ENCODE peak calls at places on chromosomes 13 and 19, in five cellular contexts. X is tibial artery; E is CD8-positive, alpha-beta T cell; L is cardiac fibroblast; R is neural crest cell. Y is an unnamed sample.

GRCh38 chr13:85377783-85378182 is 421.4 kb downstream of the SLITRK6 start:
- DNase-seq in X (no peak), E (no peak), L (no peak), R (no peak), Y (no peak)

GRCh38 chr13:49021953-49022352 is 46.2 kb downstream of the FNDC3A start:
- DNase-seq in X (no peak), E (no peak), L (no peak), R (no peak), Y (no peak)

GRCh38 chr19:47075179-47075811 is 26.9 kb upstream of the TMEM160 start:
- DNase-seq in X (no peak), E (no peak), L (no peak), R (no peak), Y (no peak)

GRCh38 chr19:33496496-33496895 is 25.1 kb downstream of the PEPD start:
- DNase-seq in X (no peak), E (no peak), L (no peak), R (no peak), Y (no peak)

GRCh38 chr19:14674764-14675163 is at the start of gene ADGRE3:
- DNase-seq in X (no peak), E (no peak), L (no peak), R (no peak), Y (no peak)

GRCh38 chr19:55340784-55341147 is 1.1 kb downstream of the KMT5C start:
- DNase-seq in X (no peak), E (peak; percentile 30), L (no peak), R (peak; percentile 25), Y (no peak)

GRCh38 chr19:27971071-27971470 is 1241.9 kb downstream of the UQCRFS1 start:
- DNase-seq in X (no peak), E (no peak), L (no peak), R (no peak), Y (no peak)

GRCh38 chr19:16457954-16458331 is 13.8 kb downstream of the EPS15L1 start:
- DNase-seq in X (no peak), E (no peak), L (no peak), R (no peak), Y (no peak)

GRCh38 chr19:46955114-46955812 is 64.4 kb upstream of the NPAS1 start:
- DNase-seq in X (no peak), E (peak; percentile 44), L (peak; percentile 55), R (no peak), Y (peak; percentile 44)

GRCh38 chr13:26628706-26629105 is 71.2 kb downstream of the WASF3 start:
- DNase-seq in X (no peak), E (no peak), L (peak; percentile 40), R (no peak), Y (no peak)

GRCh38 chr13:108178105-108178504 is 37.2 kb downstream of the LIG4 start:
- DNase-seq in X (no peak), E (no peak), L (no peak), R (no peak), Y (no peak)

GRCh38 chr13:108182652-108183051 is 32.7 kb downstream of the LIG4 start:
- DNase-seq in X (no peak), E (no peak), L (no peak), R (no peak), Y (no peak)

GRCh38 chr13:108176685-108177274 is 38.6 kb downstream of the LIG4 start:
- DNase-seq in X (no peak), E (peak; percentile 54), L (peak; percentile 25), R (peak; percentile 47), Y (peak; percentile 41)
- TF ChIP-seq CTCF in X (no peak), E (peak; percentile 69), L (peak; percentile 35), R (peak; percentile 67), Y (peak; percentile 47)

GRCh38 chr19:6045108-6045507 is 65.2 kb downstream of the RFX2 start:
- DNase-seq in X (peak; percentile 52), E (no peak), L (no peak), R (no peak), Y (no peak)

GRCh38 chr19:6048348-6048747 is 62.0 kb downstream of the RFX2 start:
- DNase-seq in X (peak; percentile 44), E (no peak), L (no peak), R (no peak), Y (no peak)

GRCh38 chr19:6047256-6047655 is 63.0 kb downstream of the RFX2 start:
- DNase-seq in X (peak; percentile 29), E (peak; percentile 6), L (no peak), R (no peak), Y (no peak)

GRCh38 chr19:6048808-6049405 is 61.4 kb downstream of the RFX2 start:
- DNase-seq in X (peak; percentile 86), E (peak; percentile 77), L (peak; percentile 79), R (peak; percentile 74), Y (peak; percentile 89)

DNA sequence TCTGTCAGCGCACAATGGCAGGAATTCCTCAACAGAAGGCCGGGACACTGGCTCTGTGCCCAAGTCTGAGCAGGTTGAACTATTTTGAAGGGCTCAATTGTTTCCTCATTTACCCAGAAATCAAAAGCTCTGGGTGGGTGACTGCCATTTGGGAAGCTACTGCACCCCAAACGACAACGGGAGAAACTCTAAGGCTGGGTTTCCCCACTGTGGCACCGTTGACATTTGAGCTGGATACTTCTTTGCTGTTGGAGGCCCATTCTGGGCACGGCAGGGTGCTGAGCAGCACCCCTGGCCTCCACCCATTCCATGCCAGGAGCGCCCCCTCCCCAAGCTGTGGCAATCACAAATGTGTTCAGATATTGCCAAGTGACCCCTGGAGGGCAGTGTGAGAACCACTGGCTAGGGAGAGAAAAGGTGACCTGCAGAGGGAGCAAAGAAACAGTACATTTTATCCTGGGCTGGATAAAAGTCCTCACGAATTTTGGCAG is 62.5 kb downstream of the RFX2 start:
- DNase-seq in X (peak; percentile 59), E (peak; percentile 8), L (peak; percentile 64), R (peak; percentile 42), Y (no peak)
- TF ChIP-seq CTCF in X (peak; percentile 67), E (no peak), L (peak; percentile 70), R (peak; percentile 65), Y (peak; percentile 65)

DNA sequence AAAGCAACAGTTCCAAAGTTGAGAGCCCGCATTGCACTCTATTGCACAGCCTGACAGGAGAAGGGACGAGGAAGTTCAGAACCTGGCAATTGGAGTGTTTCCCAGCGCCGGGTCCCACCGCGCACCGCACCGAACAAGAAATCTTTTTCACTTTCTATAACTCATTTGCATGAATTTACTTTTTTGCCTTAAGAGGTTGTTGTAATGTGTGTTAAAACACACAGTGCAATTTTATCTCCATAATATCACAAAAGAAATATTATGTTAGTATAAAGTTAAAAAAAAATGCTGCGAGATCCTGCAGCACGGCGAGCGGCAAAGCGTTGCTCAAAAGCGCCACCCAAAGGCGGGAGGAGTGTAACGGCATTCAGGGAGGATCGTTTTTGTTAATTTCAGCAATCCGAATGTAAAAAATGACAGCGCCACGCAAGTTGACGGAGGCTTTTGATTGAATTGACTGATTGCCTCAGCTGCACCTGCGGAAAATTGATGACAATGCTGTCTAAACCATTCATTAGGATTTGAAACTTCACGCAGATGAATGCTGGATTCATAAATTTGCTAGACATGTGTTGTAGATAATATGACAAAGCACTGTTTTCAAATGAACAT is 303.6 kb upstream of the ZNF507 start:
- DNase-seq in X (no peak), E (no peak), L (peak; percentile 48), R (peak; percentile 62), Y (no peak)
- TF ChIP-seq CTCF in X (no peak), E (no peak), L (peak; percentile 48), R (peak; percentile 94), Y (no peak)

GRCh38 chr13:20127563-20128458 is 33.0 kb downstream of the GJA3 start:
- DNase-seq in X (peak; percentile 84), E (peak; percentile 35), L (peak; percentile 56), R (peak; percentile 63), Y (peak; percentile 74)
- TF ChIP-seq CTCF in X (peak; percentile 22), E (peak; percentile 19), L (peak; percentile 26), R (peak; percentile 62), Y (peak; percentile 67)

GRCh38 chr19:10256551-10256950 is 4.5 kb downstream of the MRPL4 start:
- DNase-seq in X (no peak), E (no peak), L (no peak), R (no peak), Y (no peak)
- TF ChIP-seq CTCF in X (no peak), E (no peak), L (no peak), R (no peak), Y (no peak)

DNA sequence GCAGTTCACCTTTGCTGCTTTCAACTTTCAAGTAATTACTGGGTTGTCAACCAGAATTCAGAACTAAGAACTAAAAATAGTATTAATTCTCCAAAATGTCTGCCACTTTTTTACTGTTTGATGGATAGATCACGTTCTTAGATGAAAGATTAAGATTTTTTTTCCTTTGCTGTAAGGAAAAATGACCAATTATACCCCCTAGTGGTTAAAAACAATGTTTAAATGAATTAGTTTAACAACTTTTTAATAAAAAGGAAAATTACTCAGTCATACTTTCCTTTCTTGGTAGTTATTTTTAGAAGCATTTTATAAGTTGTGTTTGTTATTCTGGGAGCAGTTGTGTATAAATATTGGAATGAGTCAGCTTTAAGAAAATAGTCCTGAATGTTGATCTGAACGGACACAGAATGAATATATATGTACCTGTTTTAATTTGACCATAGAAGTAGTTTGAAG is 4.6 kb downstream of the TM9SF2 start:
- DNase-seq in X (no peak), E (no peak), L (peak; percentile 24), R (no peak), Y (no peak)
- TF ChIP-seq CTCF in X (peak; percentile 32), E (peak; percentile 81), L (peak; percentile 20), R (peak; percentile 72), Y (no peak)

DNA sequence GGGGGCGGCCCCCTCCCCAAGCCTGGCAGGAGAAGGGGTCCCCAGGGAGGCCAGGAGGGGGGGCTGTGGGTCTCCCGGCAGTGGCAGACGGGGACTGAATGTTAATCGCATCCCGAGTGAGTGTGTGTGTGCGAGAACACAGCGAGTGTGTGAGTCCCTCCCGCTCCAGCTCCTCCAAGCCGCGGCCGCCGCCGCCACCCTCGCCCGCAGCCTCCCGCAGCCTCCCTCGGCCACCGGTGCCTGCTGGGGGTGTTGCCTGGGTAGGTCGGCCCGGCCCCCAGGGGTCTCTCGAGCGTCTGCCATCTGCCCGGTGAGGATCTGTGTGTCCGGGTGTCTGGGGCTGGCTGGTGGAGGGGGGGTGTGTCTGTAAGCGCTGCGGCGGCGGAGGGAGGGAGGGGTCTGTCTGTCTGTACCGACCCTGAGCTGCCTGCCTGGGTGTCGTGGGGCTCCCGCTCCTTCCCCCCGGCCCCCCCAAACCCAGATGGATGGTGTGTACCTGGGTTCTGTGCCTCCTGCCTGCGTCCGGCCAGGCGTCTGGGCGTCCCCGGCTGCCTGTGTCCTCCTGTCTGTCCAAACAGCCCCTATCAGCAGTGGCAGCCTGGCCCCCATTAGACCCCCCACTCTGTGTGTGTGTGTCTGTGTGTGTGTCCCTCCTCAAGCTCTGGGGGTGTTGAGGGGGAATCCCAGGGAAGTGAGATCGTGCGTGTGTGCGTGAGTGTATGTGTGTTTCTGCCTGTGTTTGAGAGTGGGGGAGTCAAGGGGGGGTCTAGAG is at the start of gene GRIN2D:
- DNase-seq in X (no peak), E (peak; percentile 21), L (peak; percentile 53), R (peak; percentile 45), Y (no peak)
- TF ChIP-seq CTCF in X (no peak), E (no peak), L (no peak), R (no peak), Y (no peak)

GRCh38 chr19:19538077-19538764 is at the start of gene CILP2:
- DNase-seq in X (no peak), E (peak; percentile 48), L (no peak), R (peak; percentile 69), Y (peak; percentile 70)
- TF ChIP-seq CTCF in X (no peak), E (no peak), L (no peak), R (peak; percentile 12), Y (no peak)

GRCh38 chr13:94672400-94672799 is 39.9 kb downstream of the SOX21 start:
- DNase-seq in X (no peak), E (no peak), L (no peak), R (no peak), Y (no peak)
- TF ChIP-seq CTCF in X (no peak), E (no peak), L (no peak), R (no peak), Y (no peak)

Y was measured in GM10248.